ENCODE peak calls at places on chromosomes 5 and 9, in nine cellular contexts. T, D, Z, H, M, N, W, F and C are unnamed samples.

GRCh38 chr9:91953723-91954122 is 3.7 kb upstream of the ROR2 start:
- DNase-seq in T (no peak), D (no peak), Z (no peak), H (no peak), M (no peak), N (no peak), W (no peak), F (no peak), C (no peak)

GRCh38 chr9:123033864-123034598 is 564 bp downstream of the GPR21 start:
- DNase-seq in T (no peak), D (no peak), Z (no peak), H (no peak), M (no peak), N (no peak), W (no peak), F (no peak), C (no peak)

GRCh38 chr9:24245988-24246387 is 299.7 kb downstream of the IZUMO3 start:
- DNase-seq in T (peak; percentile 57), D (peak; percentile 29), Z (no peak), H (peak; percentile 65), M (peak; percentile 72), N (peak; percentile 3), W (no peak), F (no peak), C (no peak)

GRCh38 chr5:153749941-153750340 is 259.5 kb downstream of the GRIA1 start:
- DNase-seq in T (no peak), D (no peak), Z (no peak), H (peak; percentile 44), M (no peak), N (no peak), W (no peak), F (no peak), C (no peak)

GRCh38 chr5:111337688-111338087 is 113.5 kb downstream of the CAMK4 start:
- DNase-seq in T (no peak), D (no peak), Z (no peak), H (peak; percentile 9), M (no peak), N (no peak), W (no peak), F (no peak), C (no peak)

GRCh38 chr5:124111886-124112285 is 599.9 kb downstream of the CSNK1G3 start:
- DNase-seq in T (peak; percentile 57), D (no peak), Z (no peak), H (peak; percentile 20), M (no peak), N (peak; percentile 1), W (peak; percentile 24), F (no peak), C (no peak)

GRCh38 chr5:107505763-107506534 is 164.8 kb downstream of the EFNA5 start:
- DNase-seq in T (no peak), D (peak; percentile 33), Z (no peak), H (no peak), M (no peak), N (no peak), W (no peak), F (no peak), C (no peak)

GRCh38 chr5:172573986-172574844 is 66.8 kb upstream of the NEURL1B start:
- DNase-seq in T (no peak), D (no peak), Z (no peak), H (no peak), M (no peak), N (no peak), W (no peak), F (no peak), C (no peak)

GRCh38 chr5:80937591-80937990 is 22.6 kb upstream of the RASGRF2 start:
- DNase-seq in T (peak; percentile 65), D (peak; percentile 17), Z (no peak), H (peak; percentile 17), M (no peak), N (no peak), W (no peak), F (no peak), C (no peak)

GRCh38 chr9:16870606-16871357 is at the start of gene BNC2:
- DNase-seq in T (peak; percentile 39), D (peak; percentile 62), Z (peak; percentile 47), H (peak; percentile 75), M (peak; percentile 89), N (peak; percentile 83), W (no peak), F (no peak), C (peak; percentile 64)

GRCh38 chr9:32294051-32294600 is 90.3 kb upstream of the ACO1 start:
- DNase-seq in T (no peak), D (no peak), Z (no peak), H (peak; percentile 9), M (no peak), N (no peak), W (no peak), F (no peak), C (no peak)

GRCh38 chr5:74766348-74766886 is 500 bp downstream of the GFM2 start:
- DNase-seq in T (peak; percentile 34), D (peak; percentile 62), Z (no peak), H (peak; percentile 84), M (peak; percentile 72), N (peak; percentile 77), W (no peak), F (no peak), C (no peak)

GRCh38 chr9:3931058-3931457 is 368.8 kb downstream of the GLIS3 start:
- DNase-seq in T (no peak), D (no peak), Z (no peak), H (no peak), M (no peak), N (no peak), W (no peak), F (no peak), C (no peak)

GRCh38 chr9:16207161-16207560 is 654.3 kb downstream of the CCDC171 start:
- DNase-seq in T (no peak), D (no peak), Z (peak; percentile 36), H (peak; percentile 49), M (peak; percentile 23), N (peak; percentile 74), W (no peak), F (no peak), C (peak; percentile 68)

GRCh38 chr9:112046181-112046580 is 128.9 kb downstream of the SUSD1 start:
- DNase-seq in T (peak; percentile 86), D (peak; percentile 29), Z (no peak), H (peak; percentile 86), M (no peak), N (no peak), W (peak; percentile 54), F (no peak), C (no peak)

GRCh38 chr5:172802585-172803176 is 31.4 kb upstream of the ERGIC1 start:
- DNase-seq in T (peak; percentile 69), D (no peak), Z (no peak), H (peak; percentile 56), M (no peak), N (peak; percentile 70), W (no peak), F (no peak), C (no peak)

DNA sequence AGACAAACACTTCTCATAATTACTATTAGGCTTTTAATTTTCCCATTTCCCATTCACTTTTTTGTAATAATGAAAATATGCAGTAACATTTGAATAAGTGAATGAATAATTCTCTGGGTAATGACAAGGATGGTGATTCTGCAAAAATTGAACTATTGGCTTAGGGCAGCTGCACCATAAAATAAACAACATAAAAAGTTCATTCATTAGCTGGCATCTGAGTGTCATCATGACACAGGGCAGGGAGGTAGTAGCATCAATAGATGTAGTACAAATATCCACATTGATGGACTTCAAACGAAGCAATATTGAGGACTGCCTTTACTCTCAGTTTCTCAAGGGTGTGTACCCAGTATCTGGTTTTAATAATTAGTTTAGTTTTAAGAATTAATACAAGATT is 4.9 kb downstream of the MEGF10 start:
- DNase-seq in T (no peak), D (no peak), Z (no peak), H (no peak), M (no peak), N (no peak), W (no peak), F (no peak), C (no peak)
- H3K27ac ChIP-seq in T (no peak overlapping the region), D (no peak overlapping the region), Z (no peak overlapping the region), H (no peak overlapping the region), M (no peak overlapping the region), N (no peak overlapping the region), W (no peak overlapping the region), F (no peak overlapping the region), C (no peak overlapping the region)

DNA sequence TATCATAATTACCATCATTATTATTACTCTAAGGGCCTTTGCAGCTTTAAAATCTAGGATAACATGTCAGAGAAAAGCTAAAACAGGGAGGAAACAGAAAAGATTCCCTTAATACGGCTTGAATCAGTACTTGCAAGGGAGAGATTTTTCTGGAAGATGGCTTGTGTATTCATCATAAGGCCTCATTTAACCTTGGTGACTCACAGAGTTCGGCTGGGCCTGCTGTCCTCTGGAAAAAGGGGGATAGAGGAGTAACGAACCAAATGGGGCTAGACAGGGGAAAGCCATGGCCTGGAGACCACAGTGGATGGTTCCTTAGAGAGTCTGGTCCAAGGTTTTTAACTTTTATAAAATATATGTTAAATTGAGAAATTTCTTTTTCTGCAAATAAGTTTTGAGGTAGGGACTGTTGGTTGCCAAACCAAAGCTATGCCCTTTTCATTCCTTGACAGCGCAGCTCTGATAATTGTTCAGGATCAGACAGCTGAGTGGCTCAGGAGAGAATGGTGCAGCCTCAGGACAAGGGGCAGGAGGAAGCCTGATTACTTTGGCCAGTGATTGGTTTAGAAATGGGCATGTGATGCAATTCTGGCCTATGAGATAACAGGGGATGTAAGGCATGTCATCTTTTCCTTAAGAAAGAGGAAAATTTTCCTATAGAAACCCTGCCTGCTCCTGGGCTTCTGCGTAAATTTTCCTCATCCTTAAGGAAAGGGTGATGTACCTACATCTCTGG is 25.6 kb upstream of the GSN start:
- DNase-seq in T (no peak), D (no peak), Z (no peak), H (peak; percentile 90), M (no peak), N (peak; percentile 59), W (no peak), F (no peak), C (no peak)
- H3K27ac ChIP-seq in T (no peak overlapping the region), D (no peak overlapping the region), Z (no peak overlapping the region), H (peak overlapping the region; percentile 86), M (no peak overlapping the region), N (no peak overlapping the region), W (no peak overlapping the region), F (no peak overlapping the region), C (peak overlapping the region; percentile 31)

GRCh38 chr9:33473216-33473615 is 508 bp downstream of the NOL6 start:
- DNase-seq in T (no peak), D (no peak), Z (no peak), H (peak; percentile 37), M (no peak), N (no peak), W (no peak), F (no peak), C (no peak)
- H3K27ac ChIP-seq in T (peak overlapping the region; percentile 17), D (peak overlapping the region; percentile 75), Z (no peak overlapping the region), H (peak overlapping the region; percentile 25), M (no peak overlapping the region), N (peak overlapping the region; percentile 53), W (no peak overlapping the region), F (peak overlapping the region; percentile 64), C (peak overlapping the region; percentile 48)

GRCh38 chr5:134817006-134817405 is 28.8 kb upstream of the C5orf24 start:
- DNase-seq in T (no peak), D (no peak), Z (no peak), H (no peak), M (no peak), N (no peak), W (no peak), F (no peak), C (no peak)

GRCh38 chr5:134813827-134814226 is 31.9 kb upstream of the C5orf24 start:
- DNase-seq in T (no peak), D (no peak), Z (no peak), H (no peak), M (no peak), N (no peak), W (no peak), F (no peak), C (no peak)

GRCh38 chr5:134818776-134819175 is 27.0 kb upstream of the C5orf24 start:
- DNase-seq in T (no peak), D (no peak), Z (no peak), H (no peak), M (no peak), N (no peak), W (no peak), F (no peak), C (no peak)

GRCh38 chr5:134813407-134813806 is 32.4 kb upstream of the C5orf24 start:
- DNase-seq in T (no peak), D (no peak), Z (no peak), H (no peak), M (no peak), N (no peak), W (no peak), F (no peak), C (no peak)
- H3K27ac ChIP-seq in T (no peak overlapping the region), D (no peak overlapping the region), Z (no peak overlapping the region), H (no peak overlapping the region), M (no peak overlapping the region), N (no peak overlapping the region), W (no peak overlapping the region), F (no peak overlapping the region), C (no peak overlapping the region)